ENCODE peak calls at places on chromosome 6, in eight cellular contexts. R is A549; F is activated CD4-positive, alpha-beta T cell treated with anti-CD3 and anti-CD28 coated beads for 36 hours; T is aorta; W is neuronal stem cell; K is NCI-H774; M is psoas muscle; C is heart right ventricle. Q is an unnamed sample.

GRCh38 chr6:32845381-32845884 is 1.6 kb upstream of the PSMB8 start:
- DNase-seq in M (no peak), W (no peak), T (no peak), R (no peak), K (no peak), C (no peak), F (peak; percentile 73), Q (peak; percentile 48)

GRCh38 chr6:119312875-119313338 is 36.7 kb downstream of the MAN1A1 start:
- DNase-seq in M (no peak), W (no peak), R (no peak), K (no peak), C (no peak), F (peak; percentile 58), T (no peak), Q (peak; percentile 43)

GRCh38 chr6:17972074-17972966 is 15.1 kb downstream of the KIF13A start:
- DNase-seq in K (no peak), R (no peak), W (no peak), C (no peak), M (no peak), T (no peak), F (no peak), Q (no peak)

GRCh38 chr6:142893088-142893487 is 51.9 kb downstream of the HIVEP2 start:
- DNase-seq in M (no peak), C (no peak), T (no peak), F (no peak), R (no peak), K (no peak), W (no peak), Q (no peak)

GRCh38 chr6:150539568-150539967 is 60.1 kb upstream of the PLEKHG1 start:
- DNase-seq in C (no peak), F (peak; percentile 11), T (no peak), M (no peak), K (no peak), W (no peak), R (no peak), Q (no peak)

GRCh38 chr6:39961178-39961577 is 26.9 kb upstream of the MOCS1 start:
- DNase-seq in W (no peak), M (peak; percentile 25), R (no peak), C (peak; percentile 30), T (no peak), F (no peak), K (no peak), Q (no peak)

GRCh38 chr6:167920165-167920564 is 77.3 kb upstream of the KIF25 start:
- DNase-seq in K (no peak), F (no peak), R (no peak), M (no peak), W (no peak), C (no peak), T (no peak), Q (no peak)

GRCh38 chr6:148430897-148431296 is 88.3 kb downstream of the SASH1 start:
- DNase-seq in W (no peak), K (no peak), C (no peak), F (no peak), R (no peak), T (no peak), M (no peak), Q (no peak)

GRCh38 chr6:91029211-91029610 is 442.3 kb upstream of the MAP3K7 start:
- DNase-seq in T (no peak), K (no peak), F (no peak), M (no peak), W (no peak), C (no peak), R (no peak), Q (no peak)

GRCh38 chr6:26097268-26097875 is 10.1 kb downstream of the HFE start:
- DNase-seq in T (no peak), C (no peak), F (peak; percentile 74), K (peak; percentile 67), R (peak; percentile 65), W (peak; percentile 50), M (peak; percentile 42), Q (peak; percentile 60)

GRCh38 chr6:25369450-25370086 is 90.4 kb downstream of the CARMIL1 start:
- DNase-seq in W (no peak), F (peak; percentile 34), C (no peak), T (no peak), M (no peak), K (peak; percentile 59), R (no peak), Q (no peak)